ENCODE peak calls at places on chromosome 19, in eight cellular contexts. One of them, this sample, is unnamed.

GRCh38 chr19:362683-363082 is 18.1 kb upstream of the MIER2 start:
- DNase-seq in PC-3: no peak
- DNase-seq in AG10803: no peak
- DNase-seq in suprapubic skin: no peak
- DNase-seq in activated naive CD8-positive, alpha-beta T cell treated with anti-CD3 and anti-CD28 coated beads, Interleukin-2, amount 50 U/mL, for 16 hours: no peak
- DNase-seq in osteoblast: no peak
- DNase-seq in activated effector memory CD4-positive, alpha-beta T cell treated with anti-CD3 and anti-CD28 coated beads, Interleukin-2, amount 50 U/mL, for 16 hours: peak
- DNase-seq in EL: no peak
- DNase-seq in this sample: no peak

GRCh38 chr19:39293394-39293793 is 2.8 kb upstream of the IFNL1 start:
- DNase-seq in PC-3: no peak
- DNase-seq in activated effector memory CD4-positive, alpha-beta T cell treated with anti-CD3 and anti-CD28 coated beads, Interleukin-2, amount 50 U/mL, for 16 hours: peak
- DNase-seq in suprapubic skin: no peak
- DNase-seq in activated naive CD8-positive, alpha-beta T cell treated with anti-CD3 and anti-CD28 coated beads, Interleukin-2, amount 50 U/mL, for 16 hours: no peak
- DNase-seq in osteoblast: no peak
- DNase-seq in AG10803: no peak
- DNase-seq in EL: no peak
- DNase-seq in this sample: no peak

GRCh38 chr19:41657157-41657556 is 30.3 kb upstream of the CEACAM4 start:
- DNase-seq in AG10803: no peak
- DNase-seq in PC-3: no peak
- DNase-seq in suprapubic skin: no peak
- DNase-seq in EL: no peak
- DNase-seq in osteoblast: no peak
- DNase-seq in activated naive CD8-positive, alpha-beta T cell treated with anti-CD3 and anti-CD28 coated beads, Interleukin-2, amount 50 U/mL, for 16 hours: no peak
- DNase-seq in activated effector memory CD4-positive, alpha-beta T cell treated with anti-CD3 and anti-CD28 coated beads, Interleukin-2, amount 50 U/mL, for 16 hours: peak
- DNase-seq in this sample: no peak

GRCh38 chr19:47363758-47364529 is 14.8 kb downstream of the DHX34 start:
- DNase-seq in AG10803: peak
- DNase-seq in PC-3: no peak
- DNase-seq in activated naive CD8-positive, alpha-beta T cell treated with anti-CD3 and anti-CD28 coated beads, Interleukin-2, amount 50 U/mL, for 16 hours: no peak
- DNase-seq in suprapubic skin: no peak
- DNase-seq in osteoblast: peak
- DNase-seq in activated effector memory CD4-positive, alpha-beta T cell treated with anti-CD3 and anti-CD28 coated beads, Interleukin-2, amount 50 U/mL, for 16 hours: no peak
- DNase-seq in EL: peak
- DNase-seq in this sample: no peak

GRCh38 chr19:51488491-51488890 is 10.2 kb downstream of the CEACAM18 start:
- DNase-seq in suprapubic skin: no peak
- DNase-seq in osteoblast: no peak
- DNase-seq in PC-3: no peak
- DNase-seq in activated naive CD8-positive, alpha-beta T cell treated with anti-CD3 and anti-CD28 coated beads, Interleukin-2, amount 50 U/mL, for 16 hours: no peak
- DNase-seq in AG10803: no peak
- DNase-seq in EL: no peak
- DNase-seq in activated effector memory CD4-positive, alpha-beta T cell treated with anti-CD3 and anti-CD28 coated beads, Interleukin-2, amount 50 U/mL, for 16 hours: no peak
- DNase-seq in this sample: no peak

GRCh38 chr19:40612831-40613668 is 11.9 kb downstream of the LTBP4 start:
- DNase-seq in suprapubic skin: peak
- DNase-seq in activated effector memory CD4-positive, alpha-beta T cell treated with anti-CD3 and anti-CD28 coated beads, Interleukin-2, amount 50 U/mL, for 16 hours: peak
- DNase-seq in AG10803: no peak
- DNase-seq in osteoblast: peak
- DNase-seq in EL: peak
- DNase-seq in activated naive CD8-positive, alpha-beta T cell treated with anti-CD3 and anti-CD28 coated beads, Interleukin-2, amount 50 U/mL, for 16 hours: peak
- DNase-seq in PC-3: no peak
- DNase-seq in this sample: peak

GRCh38 chr19:45876411-45877197 is 9.3 kb downstream of the IRF2BP1 start:
- DNase-seq in suprapubic skin: no peak
- DNase-seq in osteoblast: peak
- DNase-seq in PC-3: no peak
- DNase-seq in activated effector memory CD4-positive, alpha-beta T cell treated with anti-CD3 and anti-CD28 coated beads, Interleukin-2, amount 50 U/mL, for 16 hours: peak
- DNase-seq in EL: no peak
- DNase-seq in AG10803: peak
- DNase-seq in activated naive CD8-positive, alpha-beta T cell treated with anti-CD3 and anti-CD28 coated beads, Interleukin-2, amount 50 U/mL, for 16 hours: no peak
- DNase-seq in this sample: peak

GRCh38 chr19:3336680-3337523 is 29.5 kb upstream of the NFIC start:
- DNase-seq in suprapubic skin: peak
- DNase-seq in osteoblast: peak
- DNase-seq in AG10803: peak
- DNase-seq in PC-3: no peak
- DNase-seq in activated naive CD8-positive, alpha-beta T cell treated with anti-CD3 and anti-CD28 coated beads, Interleukin-2, amount 50 U/mL, for 16 hours: no peak
- DNase-seq in activated effector memory CD4-positive, alpha-beta T cell treated with anti-CD3 and anti-CD28 coated beads, Interleukin-2, amount 50 U/mL, for 16 hours: no peak
- DNase-seq in EL: peak
- DNase-seq in this sample: peak

GRCh38 chr19:56291857-56292256 is 19.3 kb downstream of the EDDM13 start:
- DNase-seq in activated naive CD8-positive, alpha-beta T cell treated with anti-CD3 and anti-CD28 coated beads, Interleukin-2, amount 50 U/mL, for 16 hours: no peak
- DNase-seq in EL: no peak
- DNase-seq in PC-3: no peak
- DNase-seq in AG10803: no peak
- DNase-seq in activated effector memory CD4-positive, alpha-beta T cell treated with anti-CD3 and anti-CD28 coated beads, Interleukin-2, amount 50 U/mL, for 16 hours: no peak
- DNase-seq in osteoblast: peak
- DNase-seq in suprapubic skin: no peak
- DNase-seq in this sample: no peak

GRCh38 chr19:33194884-33195710 is 967 bp downstream of the LRP3 start:
- DNase-seq in AG10803: peak
- DNase-seq in activated naive CD8-positive, alpha-beta T cell treated with anti-CD3 and anti-CD28 coated beads, Interleukin-2, amount 50 U/mL, for 16 hours: no peak
- DNase-seq in activated effector memory CD4-positive, alpha-beta T cell treated with anti-CD3 and anti-CD28 coated beads, Interleukin-2, amount 50 U/mL, for 16 hours: no peak
- DNase-seq in EL: peak
- DNase-seq in suprapubic skin: no peak
- DNase-seq in PC-3: peak
- DNase-seq in osteoblast: peak
- DNase-seq in this sample: peak

GRCh38 chr19:19113040-19113541 is 25.2 kb downstream of the TMEM161A start:
- DNase-seq in suprapubic skin: no peak
- DNase-seq in activated effector memory CD4-positive, alpha-beta T cell treated with anti-CD3 and anti-CD28 coated beads, Interleukin-2, amount 50 U/mL, for 16 hours: no peak
- DNase-seq in EL: peak
- DNase-seq in AG10803: no peak
- DNase-seq in activated naive CD8-positive, alpha-beta T cell treated with anti-CD3 and anti-CD28 coated beads, Interleukin-2, amount 50 U/mL, for 16 hours: no peak
- DNase-seq in PC-3: peak
- DNase-seq in osteoblast: peak
- DNase-seq in this sample: peak

GRCh38 chr19:18090545-18091216 is 3.9 kb upstream of the IL12RB1 start:
- DNase-seq in osteoblast: peak
- DNase-seq in AG10803: no peak
- DNase-seq in EL: no peak
- DNase-seq in suprapubic skin: no peak
- DNase-seq in activated effector memory CD4-positive, alpha-beta T cell treated with anti-CD3 and anti-CD28 coated beads, Interleukin-2, amount 50 U/mL, for 16 hours: no peak
- DNase-seq in activated naive CD8-positive, alpha-beta T cell treated with anti-CD3 and anti-CD28 coated beads, Interleukin-2, amount 50 U/mL, for 16 hours: no peak
- DNase-seq in PC-3: no peak
- DNase-seq in this sample: peak

GRCh38 chr19:18311495-18311894 is 11.4 kb downstream of the LSM4 start:
- DNase-seq in suprapubic skin: no peak
- DNase-seq in activated effector memory CD4-positive, alpha-beta T cell treated with anti-CD3 and anti-CD28 coated beads, Interleukin-2, amount 50 U/mL, for 16 hours: no peak
- DNase-seq in AG10803: no peak
- DNase-seq in activated naive CD8-positive, alpha-beta T cell treated with anti-CD3 and anti-CD28 coated beads, Interleukin-2, amount 50 U/mL, for 16 hours: no peak
- DNase-seq in EL: no peak
- DNase-seq in osteoblast: no peak
- DNase-seq in PC-3: no peak
- DNase-seq in this sample: peak

GRCh38 chr19:50449236-50449899 is 16.7 kb downstream of the MYBPC2 start:
- DNase-seq in osteoblast: peak
- DNase-seq in suprapubic skin: no peak
- DNase-seq in activated naive CD8-positive, alpha-beta T cell treated with anti-CD3 and anti-CD28 coated beads, Interleukin-2, amount 50 U/mL, for 16 hours: no peak
- DNase-seq in activated effector memory CD4-positive, alpha-beta T cell treated with anti-CD3 and anti-CD28 coated beads, Interleukin-2, amount 50 U/mL, for 16 hours: no peak
- DNase-seq in EL: peak
- DNase-seq in PC-3: peak
- DNase-seq in AG10803: no peak
- DNase-seq in this sample: no peak

GRCh38 chr19:13163609-13164364 is 13.6 kb downstream of the IER2 start:
- DNase-seq in activated naive CD8-positive, alpha-beta T cell treated with anti-CD3 and anti-CD28 coated beads, Interleukin-2, amount 50 U/mL, for 16 hours: no peak
- DNase-seq in AG10803: peak
- DNase-seq in EL: peak
- DNase-seq in activated effector memory CD4-positive, alpha-beta T cell treated with anti-CD3 and anti-CD28 coated beads, Interleukin-2, amount 50 U/mL, for 16 hours: peak
- DNase-seq in suprapubic skin: peak
- DNase-seq in osteoblast: peak
- DNase-seq in PC-3: peak
- DNase-seq in this sample: peak

GRCh38 chr19:41621654-41622053 is 5.2 kb downstream of the CEACAM4 start:
- DNase-seq in activated naive CD8-positive, alpha-beta T cell treated with anti-CD3 and anti-CD28 coated beads, Interleukin-2, amount 50 U/mL, for 16 hours: no peak
- DNase-seq in osteoblast: no peak
- DNase-seq in PC-3: no peak
- DNase-seq in activated effector memory CD4-positive, alpha-beta T cell treated with anti-CD3 and anti-CD28 coated beads, Interleukin-2, amount 50 U/mL, for 16 hours: peak
- DNase-seq in AG10803: no peak
- DNase-seq in suprapubic skin: no peak
- DNase-seq in EL: no peak
- DNase-seq in this sample: no peak

GRCh38 chr19:39052243-39052746 is 19.9 kb upstream of the FBXO27 start:
- DNase-seq in activated effector memory CD4-positive, alpha-beta T cell treated with anti-CD3 and anti-CD28 coated beads, Interleukin-2, amount 50 U/mL, for 16 hours: peak
- DNase-seq in activated naive CD8-positive, alpha-beta T cell treated with anti-CD3 and anti-CD28 coated beads, Interleukin-2, amount 50 U/mL, for 16 hours: peak
- DNase-seq in osteoblast: peak
- DNase-seq in AG10803: peak
- DNase-seq in PC-3: peak
- DNase-seq in suprapubic skin: no peak
- DNase-seq in EL: peak
- DNase-seq in this sample: peak

GRCh38 chr19:15317392-15318011 is 14.8 kb downstream of the BRD4 start:
- DNase-seq in activated naive CD8-positive, alpha-beta T cell treated with anti-CD3 and anti-CD28 coated beads, Interleukin-2, amount 50 U/mL, for 16 hours: no peak
- DNase-seq in AG10803: peak
- DNase-seq in EL: peak
- DNase-seq in activated effector memory CD4-positive, alpha-beta T cell treated with anti-CD3 and anti-CD28 coated beads, Interleukin-2, amount 50 U/mL, for 16 hours: no peak
- DNase-seq in osteoblast: no peak
- DNase-seq in PC-3: no peak
- DNase-seq in suprapubic skin: no peak
- DNase-seq in this sample: peak

This sample was measured in AG20443.